ENCODE peak calls at places on chromosomes 12 and 14, in six cellular contexts. C is GM12878, W is A549, N is HepG2, X is IMR-90, Y is SK-N-SH. R is an unnamed sample.

GRCh38 chr12:102281231-102281630 is 83.6 kb upstream of the PMCH start:
- DNase-seq in X (no peak), W (no peak), C (no peak), Y (no peak), N (no peak), R (no peak)

GRCh38 chr12:108966378-108967151 is 54.3 kb downstream of the SVOP start:
- DNase-seq in C (no peak), W (no peak), Y (no peak), N (no peak), X (no peak), R (no peak)

GRCh38 chr14:51333901-51334432 is 93.9 kb downstream of the TMX1 start:
- DNase-seq in Y (no peak), X (peak), C (no peak), N (no peak), W (no peak), R (no peak)

GRCh38 chr12:46944104-46944503 is 118.3 kb upstream of the SLC38A4 start:
- DNase-seq in W (peak), X (peak), C (no peak), Y (no peak), N (no peak), R (no peak)

GRCh38 chr12:100234591-100235304 is 32.1 kb downstream of the DEPDC4 start:
- DNase-seq in X (peak), N (peak), Y (peak), W (peak), C (peak), R (peak)

GRCh38 chr12:92977326-92977725 is 48.2 kb upstream of the EEA1 start:
- DNase-seq in C (no peak), N (no peak), X (no peak), Y (no peak), W (no peak), R (no peak)

GRCh38 chr14:20623798-20624197 is 17.7 kb downstream of the OR6S1 start:
- DNase-seq in Y (no peak), N (no peak), C (no peak), W (peak), X (no peak), R (no peak)

GRCh38 chr12:64318605-64319004 is 72.0 kb downstream of the C12orf56 start:
- DNase-seq in C (no peak), N (peak), W (peak), X (peak), Y (no peak), R (no peak)

GRCh38 chr14:50615566-50615965 is 52.5 kb downstream of the SAV1 start:
- DNase-seq in C (no peak), X (no peak), Y (no peak), N (no peak), W (no peak), R (no peak)

GRCh38 chr14:65243766-65244442 is 141.6 kb upstream of the MAX start:
- DNase-seq in N (peak), Y (no peak), X (peak), W (peak), C (no peak), R (no peak)

GRCh38 chr12:30764251-30764650 is 9.5 kb upstream of the CAPRIN2 start:
- DNase-seq in W (no peak), C (no peak), Y (no peak), X (no peak), N (no peak), R (no peak)

GRCh38 chr12:123269980-123270379 is 1.7 kb downstream of the CDK2AP1 start:
- DNase-seq in N (peak), C (no peak), W (no peak), Y (peak), X (no peak), R (no peak)

DNA sequence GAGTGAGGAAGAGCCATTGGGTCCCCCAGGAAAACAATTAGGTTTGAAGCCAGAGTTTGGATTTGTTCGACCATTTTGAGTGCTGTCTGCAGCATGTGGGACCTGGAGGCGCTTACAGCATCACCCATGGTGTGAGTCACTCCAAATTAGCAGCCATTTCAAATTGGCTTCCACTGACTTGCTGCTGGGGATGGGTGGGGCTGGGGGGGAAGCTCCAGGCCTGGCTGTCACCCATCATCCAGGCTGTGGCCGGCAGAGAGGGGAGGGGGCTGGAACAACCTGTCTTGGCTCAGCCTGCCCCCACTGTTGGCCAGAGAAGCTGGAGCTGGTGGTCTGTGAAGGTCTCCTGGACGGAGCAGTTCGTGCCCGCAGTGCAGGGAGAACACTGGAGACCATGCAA is 11.1 kb downstream of the TSPAN9 start:
- DNase-seq in C (no peak), W (no peak), N (no peak), X (no peak), Y (no peak), R (no peak)
- TF ChIP-seq SMC3 in C (no peak), W (no peak), N (no peak), X (no peak), Y (no peak), R (no peak)

DNA sequence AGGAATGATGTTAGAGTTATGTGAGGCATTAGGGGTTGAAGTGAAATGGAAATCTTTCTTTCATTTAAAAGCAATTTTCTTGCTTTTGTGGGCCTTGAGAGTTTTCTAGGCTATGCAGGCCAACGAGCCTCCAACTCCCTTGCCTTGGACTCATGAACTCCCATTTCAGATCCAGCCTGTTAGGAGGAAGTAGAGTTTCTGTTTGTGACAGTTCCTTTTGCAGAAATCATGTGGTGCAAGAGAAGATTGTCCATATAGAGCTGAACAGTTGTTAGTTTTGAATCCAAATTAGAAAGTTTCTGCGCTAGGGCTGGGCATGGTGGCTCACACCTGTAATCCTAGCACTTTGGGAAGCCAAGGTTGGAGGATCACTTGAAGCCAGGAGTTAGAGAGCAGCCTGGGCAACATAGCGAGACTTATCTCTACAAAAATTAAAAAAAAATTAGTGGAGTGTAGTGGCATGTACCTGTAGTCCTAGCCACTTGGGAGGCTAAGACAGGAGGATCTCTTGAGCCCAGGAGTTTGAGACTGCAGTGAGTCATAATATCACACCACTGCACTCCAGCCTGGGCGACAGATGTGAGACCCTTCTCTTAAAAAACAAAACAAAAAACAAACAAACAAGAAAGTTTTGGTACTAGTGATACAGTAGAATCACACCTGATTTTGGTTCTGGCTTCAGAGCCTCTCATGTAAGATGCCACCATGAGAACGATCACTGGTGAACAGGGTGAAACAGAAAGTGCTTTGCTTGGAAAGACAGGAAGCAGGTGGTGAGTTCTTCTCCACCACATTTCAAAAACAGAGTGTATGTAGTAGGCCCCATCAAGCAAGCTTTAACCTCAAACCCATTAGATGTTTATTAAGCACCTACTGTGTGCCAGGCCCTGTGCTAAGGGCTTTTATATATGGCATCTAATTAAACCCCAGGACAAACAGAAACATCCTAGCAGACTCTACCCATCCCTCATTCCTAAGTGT is 47.5 kb upstream of the MED13L start:
- DNase-seq in C (no peak), N (no peak), Y (no peak), X (no peak), W (no peak), R (no peak)
- TF ChIP-seq SMC3 in C (no peak), N (no peak), Y (no peak), X (no peak), W (no peak), R (no peak)

DNA sequence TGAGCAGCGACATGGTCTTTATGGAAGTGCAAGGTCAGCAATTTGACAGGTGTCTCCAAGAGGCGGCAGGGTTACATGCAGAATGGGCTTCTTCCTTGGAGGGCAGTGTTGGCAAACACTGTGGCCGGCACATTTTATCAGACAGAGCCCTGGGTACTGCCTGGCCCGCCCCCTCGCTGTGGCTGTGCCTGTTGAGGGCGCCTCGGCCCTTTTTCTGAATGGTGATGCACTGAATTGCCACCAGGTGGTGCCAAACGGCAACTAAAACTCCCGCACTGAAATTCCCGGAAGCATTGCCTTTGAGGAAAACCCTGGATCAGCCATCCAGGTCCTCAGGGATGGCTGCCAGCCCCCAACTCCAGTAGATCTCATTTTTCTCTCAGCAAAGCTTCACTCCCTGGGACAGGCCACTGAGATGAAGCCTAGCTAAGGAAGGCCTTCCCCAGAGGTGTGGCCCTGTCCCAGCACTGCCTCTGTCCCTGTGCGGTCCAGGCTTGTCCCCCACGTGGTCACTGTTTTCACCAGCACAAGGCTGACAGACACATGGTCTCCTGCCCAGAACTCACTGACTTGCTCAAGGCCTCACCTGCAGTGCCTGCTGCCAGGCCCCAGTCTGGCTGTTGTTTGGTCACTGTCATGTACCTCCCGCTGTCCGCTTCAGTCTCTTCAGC is 73.6 kb downstream of the TESC start:
- DNase-seq in W (peak), N (peak), Y (peak), C (no peak), X (peak), R (peak)
- TF ChIP-seq SMC3 in W (peak), N (peak), Y (peak), C (peak), X (peak), R (peak)

GRCh38 chr14:59691266-59691665 is 114.7 kb upstream of the CCDC175 start:
- DNase-seq in W (no peak), C (no peak), X (no peak), N (no peak), Y (no peak), R (no peak)

GRCh38 chr14:59690426-59690825 is 113.8 kb upstream of the CCDC175 start:
- DNase-seq in W (no peak), X (no peak), Y (no peak), N (no peak), C (no peak), R (no peak)

GRCh38 chr14:59687663-59688062 is 111.1 kb upstream of the CCDC175 start:
- DNase-seq in Y (no peak), C (no peak), W (no peak), N (no peak), X (no peak), R (no peak)

GRCh38 chr14:59688224-59689170 is 111.9 kb upstream of the CCDC175 start:
- DNase-seq in X (peak), C (no peak), W (peak), Y (peak), N (peak), R (peak)
- TF ChIP-seq SMC3 in X (peak), C (peak), W (no peak), Y (peak), N (peak), R (no peak)

GRCh38 chr12:2924019-2924418 is 33.3 kb downstream of the TULP3 start:
- DNase-seq in N (no peak), C (no peak), W (no peak), Y (no peak), X (peak), R (no peak)
- TF ChIP-seq SMC3 in N (no peak), C (no peak), W (no peak), Y (no peak), X (no peak), R (no peak)

DNA sequence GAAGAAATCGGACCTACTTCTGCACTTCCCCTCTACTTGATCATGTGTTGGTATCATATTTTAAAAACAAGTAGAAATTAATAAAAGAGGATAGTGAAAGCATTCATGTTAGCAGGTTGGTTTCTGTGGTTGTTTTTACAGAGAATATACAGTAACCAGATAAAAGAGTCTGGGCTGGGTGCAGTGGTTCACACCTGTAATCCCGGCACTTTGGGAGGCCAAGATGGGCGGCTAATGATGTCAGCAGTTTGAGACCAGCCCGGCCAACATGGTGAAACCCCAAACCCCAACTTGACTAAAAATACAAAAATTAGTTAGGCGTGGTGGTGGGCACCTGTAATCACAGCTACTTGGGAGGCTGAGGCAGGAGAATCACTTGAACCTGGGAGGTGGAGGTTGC is 55.9 kb downstream of the LRP6 start:
- DNase-seq in C (no peak), Y (no peak), X (no peak), N (no peak), W (no peak), R (no peak)
- TF ChIP-seq SMC3 in C (no peak), Y (no peak), X (no peak), N (no peak), W (no peak), R (no peak)

DNA sequence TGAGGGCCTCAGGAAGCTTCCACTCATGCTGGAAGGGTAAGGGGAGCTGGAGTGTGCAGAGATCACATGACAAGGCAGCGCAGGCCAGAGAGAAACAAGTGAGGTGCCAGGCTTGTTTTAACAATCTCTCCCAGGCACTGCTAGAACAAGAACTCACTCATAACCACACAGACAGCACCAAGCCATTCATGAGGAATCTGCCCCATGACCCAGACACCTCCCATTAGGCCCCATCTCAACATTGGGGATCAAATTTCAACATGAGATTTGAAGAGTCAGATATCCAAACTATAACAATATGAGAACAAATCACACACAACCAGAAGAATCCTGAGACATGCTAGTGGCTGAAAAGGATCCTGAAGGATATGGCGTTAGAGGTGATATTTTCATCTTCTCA is 21.9 kb downstream of the OR6J1 start:
- DNase-seq in W (no peak), C (no peak), Y (no peak), N (no peak), X (peak), R (no peak)
- TF ChIP-seq SMC3 in W (no peak), C (no peak), Y (no peak), N (no peak), X (no peak), R (no peak)

GRCh38 chr14:54727929-54728328 is 161.0 kb downstream of the SAMD4A start:
- DNase-seq in C (no peak), Y (no peak), W (no peak), N (no peak), X (no peak), R (no peak)
- TF ChIP-seq SMC3 in C (no peak), Y (no peak), W (no peak), N (no peak), X (no peak), R (no peak)

DNA sequence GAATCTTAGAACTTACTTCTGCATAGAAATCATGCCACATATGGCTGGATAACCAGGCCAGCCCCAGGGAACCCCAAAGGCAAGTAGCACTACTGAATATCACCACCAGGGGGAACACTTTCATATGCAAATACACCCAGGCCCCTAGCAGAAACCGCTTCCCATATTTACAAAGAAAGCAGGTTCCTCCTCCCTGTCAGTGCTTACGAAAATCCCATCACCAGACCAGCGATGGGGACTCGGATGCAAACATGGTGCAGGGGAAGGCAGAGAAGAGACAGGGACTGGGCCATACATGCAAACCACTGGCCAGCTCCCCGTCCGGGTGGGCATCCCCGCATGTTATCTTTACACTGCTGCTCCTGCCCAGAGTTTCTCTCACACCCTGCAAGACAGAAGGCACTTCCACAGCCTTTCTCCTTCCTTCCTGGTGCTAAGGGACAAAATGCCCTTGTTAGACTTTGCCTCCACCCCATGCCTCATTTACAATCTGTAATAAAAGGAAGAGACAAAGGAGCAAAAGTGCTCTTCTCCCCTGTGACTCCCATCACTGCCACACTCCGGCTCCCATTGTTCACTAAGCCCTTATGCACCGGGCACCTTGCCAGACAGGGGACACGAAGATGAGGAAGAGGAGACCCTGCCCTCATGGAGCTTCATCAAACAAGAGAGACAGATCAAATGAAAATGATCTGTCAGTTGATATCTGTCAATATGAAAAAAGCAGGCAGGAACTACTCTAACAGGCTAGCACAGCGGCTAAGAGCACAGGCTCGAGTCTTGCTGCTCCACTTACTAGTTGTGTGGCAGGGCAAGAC is 62.3 kb downstream of the PTPN21 start:
- DNase-seq in N (peak), Y (peak), X (peak), W (peak), C (peak), R (peak)
- TF ChIP-seq SMC3 in N (peak), Y (peak), X (peak), W (peak), C (peak), R (peak)

GRCh38 chr14:32669416-32669815 is 269.3 kb upstream of the NPAS3 start:
- DNase-seq in N (no peak), C (no peak), X (no peak), W (no peak), Y (no peak), R (no peak)
- TF ChIP-seq SMC3 in N (no peak), C (no peak), X (no peak), W (no peak), Y (no peak), R (no peak)